ENCODE peak calls at places on chromosome 19, in ten cellular contexts. One of them, this sample, is unnamed.
A peak's percentile ranks its signal among the peaks of the same experiment; 100 is the strongest.

GRCh38 chr19:32809754-32810153 is 59.8 kb downstream of the SLC7A9 start:
- DNase-seq in A172: no peak
- DNase-seq in activated T-cell treated with anti-CD3 and anti-CD28 coated beads for 1 hour: no peak
- DNase-seq in foreskin fibroblast: no peak
- DNase-seq in H9: no peak
- DNase-seq in activated CD4-positive, CD25-positive, alpha-beta regulatory T cell treated with anti-CD3 and anti-CD28 coated beads, Interleukin-2, amount 50 U/mL, for 16 hours: no peak
- DNase-seq in posterior cingulate gyrus: no peak
- DNase-seq in left cardiac atrium: no peak
- DNase-seq in cardiac fibroblast: no peak
- DNase-seq in progenitor cell of endocrine pancreas: no peak
- DNase-seq in this sample: no peak

GRCh38 chr19:21823224-21823623 is 12.8 kb downstream of the ZNF43 start:
- DNase-seq in posterior cingulate gyrus: no peak
- DNase-seq in left cardiac atrium: no peak
- DNase-seq in activated T-cell treated with anti-CD3 and anti-CD28 coated beads for 1 hour: no peak
- DNase-seq in foreskin fibroblast: no peak
- DNase-seq in activated CD4-positive, CD25-positive, alpha-beta regulatory T cell treated with anti-CD3 and anti-CD28 coated beads, Interleukin-2, amount 50 U/mL, for 16 hours: no peak
- DNase-seq in progenitor cell of endocrine pancreas: no peak
- DNase-seq in A172: no peak
- DNase-seq in H9: no peak
- DNase-seq in cardiac fibroblast: no peak
- DNase-seq in this sample: no peak

GRCh38 chr19:34573226-34573864 is 91.8 kb downstream of the WTIP start:
- DNase-seq in activated CD4-positive, CD25-positive, alpha-beta regulatory T cell treated with anti-CD3 and anti-CD28 coated beads, Interleukin-2, amount 50 U/mL, for 16 hours: no peak
- DNase-seq in foreskin fibroblast: no peak
- DNase-seq in activated T-cell treated with anti-CD3 and anti-CD28 coated beads for 1 hour: no peak
- DNase-seq in cardiac fibroblast: no peak
- DNase-seq in progenitor cell of endocrine pancreas: no peak
- DNase-seq in posterior cingulate gyrus: no peak
- DNase-seq in H9: no peak
- DNase-seq in A172: no peak
- DNase-seq in left cardiac atrium: no peak
- DNase-seq in this sample: no peak

GRCh38 chr19:861756-862528 is 2.5 kb downstream of the CFD start:
- DNase-seq in activated CD4-positive, CD25-positive, alpha-beta regulatory T cell treated with anti-CD3 and anti-CD28 coated beads, Interleukin-2, amount 50 U/mL, for 16 hours: peak; percentile 45
- DNase-seq in A172: no peak
- DNase-seq in posterior cingulate gyrus: no peak
- DNase-seq in cardiac fibroblast: peak; percentile 30
- DNase-seq in left cardiac atrium: no peak
- DNase-seq in progenitor cell of endocrine pancreas: no peak
- DNase-seq in foreskin fibroblast: no peak
- DNase-seq in H9: peak; percentile 98
- DNase-seq in activated T-cell treated with anti-CD3 and anti-CD28 coated beads for 1 hour: peak; percentile 66
- DNase-seq in this sample: peak; percentile 54

GRCh38 chr19:4172861-4173473 is 9.4 kb downstream of the SIRT6 start:
- DNase-seq in activated CD4-positive, CD25-positive, alpha-beta regulatory T cell treated with anti-CD3 and anti-CD28 coated beads, Interleukin-2, amount 50 U/mL, for 16 hours: peak; percentile 34
- DNase-seq in posterior cingulate gyrus: peak; percentile 32
- DNase-seq in H9: peak; percentile 85
- DNase-seq in progenitor cell of endocrine pancreas: peak; percentile 85
- DNase-seq in foreskin fibroblast: peak; percentile 17
- DNase-seq in activated T-cell treated with anti-CD3 and anti-CD28 coated beads for 1 hour: peak; percentile 65
- DNase-seq in A172: peak; percentile 38
- DNase-seq in cardiac fibroblast: peak; percentile 46
- DNase-seq in left cardiac atrium: peak; percentile 63
- DNase-seq in this sample: peak; percentile 65

GRCh38 chr19:16920816-16921529 is 32.2 kb downstream of the F2RL3 start:
- DNase-seq in activated T-cell treated with anti-CD3 and anti-CD28 coated beads for 1 hour: no peak
- DNase-seq in posterior cingulate gyrus: no peak
- DNase-seq in foreskin fibroblast: peak; percentile 66
- DNase-seq in activated CD4-positive, CD25-positive, alpha-beta regulatory T cell treated with anti-CD3 and anti-CD28 coated beads, Interleukin-2, amount 50 U/mL, for 16 hours: no peak
- DNase-seq in left cardiac atrium: no peak
- DNase-seq in cardiac fibroblast: peak; percentile 82
- DNase-seq in H9: no peak
- DNase-seq in A172: peak; percentile 88
- DNase-seq in progenitor cell of endocrine pancreas: no peak
- DNase-seq in this sample: no peak

GRCh38 chr19:48812094-48812929 is 1.5 kb upstream of the BCAT2 start:
- DNase-seq in activated CD4-positive, CD25-positive, alpha-beta regulatory T cell treated with anti-CD3 and anti-CD28 coated beads, Interleukin-2, amount 50 U/mL, for 16 hours: peak; percentile 17
- DNase-seq in foreskin fibroblast: peak; percentile 57
- DNase-seq in left cardiac atrium: peak; percentile 92
- DNase-seq in posterior cingulate gyrus: peak; percentile 64
- DNase-seq in cardiac fibroblast: peak; percentile 88
- DNase-seq in progenitor cell of endocrine pancreas: peak; percentile 65
- DNase-seq in activated T-cell treated with anti-CD3 and anti-CD28 coated beads for 1 hour: peak; percentile 45
- DNase-seq in H9: peak; percentile 94
- DNase-seq in A172: peak; percentile 36
- DNase-seq in this sample: peak; percentile 77

GRCh38 chr19:1808395-1808731 is 3.7 kb downstream of the ATP8B3 start:
- DNase-seq in progenitor cell of endocrine pancreas: no peak
- DNase-seq in H9: no peak
- DNase-seq in left cardiac atrium: no peak
- DNase-seq in activated CD4-positive, CD25-positive, alpha-beta regulatory T cell treated with anti-CD3 and anti-CD28 coated beads, Interleukin-2, amount 50 U/mL, for 16 hours: no peak
- DNase-seq in posterior cingulate gyrus: no peak
- DNase-seq in activated T-cell treated with anti-CD3 and anti-CD28 coated beads for 1 hour: no peak
- DNase-seq in A172: no peak
- DNase-seq in foreskin fibroblast: no peak
- DNase-seq in cardiac fibroblast: no peak
- DNase-seq in this sample: no peak

GRCh38 chr19:8075158-8076086 is 22.9 kb downstream of the CCL25 start:
- DNase-seq in cardiac fibroblast: no peak
- DNase-seq in A172: no peak
- DNase-seq in activated CD4-positive, CD25-positive, alpha-beta regulatory T cell treated with anti-CD3 and anti-CD28 coated beads, Interleukin-2, amount 50 U/mL, for 16 hours: no peak
- DNase-seq in left cardiac atrium: no peak
- DNase-seq in H9: no peak
- DNase-seq in progenitor cell of endocrine pancreas: no peak
- DNase-seq in foreskin fibroblast: no peak
- DNase-seq in posterior cingulate gyrus: no peak
- DNase-seq in activated T-cell treated with anti-CD3 and anti-CD28 coated beads for 1 hour: no peak
- DNase-seq in this sample: peak; percentile 30

GRCh38 chr19:33089061-33089460 is 8.1 kb downstream of the GPATCH1 start:
- DNase-seq in cardiac fibroblast: no peak
- DNase-seq in posterior cingulate gyrus: no peak
- DNase-seq in foreskin fibroblast: no peak
- DNase-seq in A172: no peak
- DNase-seq in activated CD4-positive, CD25-positive, alpha-beta regulatory T cell treated with anti-CD3 and anti-CD28 coated beads, Interleukin-2, amount 50 U/mL, for 16 hours: no peak
- DNase-seq in activated T-cell treated with anti-CD3 and anti-CD28 coated beads for 1 hour: no peak
- DNase-seq in left cardiac atrium: no peak
- DNase-seq in progenitor cell of endocrine pancreas: no peak
- DNase-seq in H9: no peak
- DNase-seq in this sample: no peak

GRCh38 chr19:13835791-13836723 is 40.8 kb downstream of the ZSWIM4 start:
- DNase-seq in posterior cingulate gyrus: no peak
- DNase-seq in foreskin fibroblast: no peak
- DNase-seq in left cardiac atrium: peak; percentile 47
- DNase-seq in A172: peak; percentile 53
- DNase-seq in cardiac fibroblast: peak; percentile 47
- DNase-seq in progenitor cell of endocrine pancreas: no peak
- DNase-seq in activated T-cell treated with anti-CD3 and anti-CD28 coated beads for 1 hour: no peak
- DNase-seq in activated CD4-positive, CD25-positive, alpha-beta regulatory T cell treated with anti-CD3 and anti-CD28 coated beads, Interleukin-2, amount 50 U/mL, for 16 hours: no peak
- DNase-seq in H9: no peak
- DNase-seq in this sample: peak; percentile 47

GRCh38 chr19:15428956-15429824 is 10.4 kb upstream of the AKAP8L start:
- DNase-seq in activated CD4-positive, CD25-positive, alpha-beta regulatory T cell treated with anti-CD3 and anti-CD28 coated beads, Interleukin-2, amount 50 U/mL, for 16 hours: no peak
- DNase-seq in cardiac fibroblast: no peak
- DNase-seq in A172: no peak
- DNase-seq in left cardiac atrium: no peak
- DNase-seq in activated T-cell treated with anti-CD3 and anti-CD28 coated beads for 1 hour: no peak
- DNase-seq in posterior cingulate gyrus: no peak
- DNase-seq in H9: no peak
- DNase-seq in foreskin fibroblast: no peak
- DNase-seq in progenitor cell of endocrine pancreas: no peak
- DNase-seq in this sample: no peak